ENCODE peak calls at places on chromosomes 2 and 18, in seven cellular contexts. One of them, this sample, is unnamed.

GRCh38 chr2:236748385-236748784 is 178.8 kb downstream of the ACKR3 start:
- DNase-seq in colonic mucosa: no peak
- DNase-seq in H1: no peak
- DNase-seq in PC-3: no peak
- DNase-seq in IMR-90: no peak
- DNase-seq in astrocyte: no peak
- DNase-seq in kidney: peak; percentile 71
- DNase-seq in this sample: peak; percentile 25

GRCh38 chr2:212537311-212538155 is 1.1 kb downstream of the ERBB4 start:
- DNase-seq in PC-3: peak; percentile 12
- DNase-seq in IMR-90: no peak
- DNase-seq in H1: no peak
- DNase-seq in kidney: peak; percentile 77
- DNase-seq in astrocyte: no peak
- DNase-seq in colonic mucosa: peak; percentile 20
- DNase-seq in this sample: no peak

GRCh38 chr2:188902906-188903305 is 71.3 kb upstream of the COL3A1 start:
- DNase-seq in PC-3: peak; percentile 25
- DNase-seq in IMR-90: peak; percentile 50
- DNase-seq in kidney: no peak
- DNase-seq in H1: no peak
- DNase-seq in astrocyte: peak; percentile 39
- DNase-seq in colonic mucosa: no peak
- DNase-seq in this sample: peak; percentile 57

GRCh38 chr2:8256888-8257287 is 425.0 kb upstream of the ID2 start:
- DNase-seq in IMR-90: no peak
- DNase-seq in colonic mucosa: no peak
- DNase-seq in astrocyte: no peak
- DNase-seq in H1: no peak
- DNase-seq in kidney: no peak
- DNase-seq in PC-3: no peak
- DNase-seq in this sample: no peak

GRCh38 chr2:212905640-212906201 is 245.7 kb downstream of the IKZF2 start:
- DNase-seq in kidney: no peak
- DNase-seq in PC-3: peak; percentile 98
- DNase-seq in astrocyte: peak; percentile 77
- DNase-seq in IMR-90: peak; percentile 6
- DNase-seq in colonic mucosa: peak; percentile 73
- DNase-seq in H1: no peak
- DNase-seq in this sample: peak; percentile 84

GRCh38 chr2:235170016-235170415 is 218.2 kb downstream of the SH3BP4 start:
- DNase-seq in IMR-90: peak; percentile 43
- DNase-seq in PC-3: peak; percentile 90
- DNase-seq in kidney: no peak
- DNase-seq in H1: no peak
- DNase-seq in astrocyte: peak; percentile 48
- DNase-seq in colonic mucosa: no peak
- DNase-seq in this sample: peak; percentile 65

GRCh38 chr2:7601990-7602389 is 684.8 kb downstream of the RNF144A start:
- DNase-seq in H1: no peak
- DNase-seq in astrocyte: no peak
- DNase-seq in kidney: no peak
- DNase-seq in colonic mucosa: no peak
- DNase-seq in PC-3: peak; percentile 51
- DNase-seq in IMR-90: no peak
- DNase-seq in this sample: no peak

GRCh38 chr2:90069290-90069894 is 1377.9 kb downstream of the RPIA start:
- DNase-seq in IMR-90: no peak
- DNase-seq in astrocyte: no peak
- DNase-seq in kidney: peak; percentile 55
- DNase-seq in colonic mucosa: peak; percentile 52
- DNase-seq in PC-3: peak; percentile 65
- DNase-seq in H1: peak; percentile 56
- DNase-seq in this sample: no peak

GRCh38 chr2:136118819-136119716 is 1.1 kb upstream of the CXCR4 start:
- DNase-seq in IMR-90: no peak
- DNase-seq in colonic mucosa: peak; percentile 61
- DNase-seq in astrocyte: no peak
- DNase-seq in H1: no peak
- DNase-seq in kidney: peak; percentile 90
- DNase-seq in PC-3: no peak
- DNase-seq in this sample: no peak

GRCh38 chr2:150778828-150779227 is 291.4 kb upstream of the RND3 start:
- DNase-seq in kidney: no peak
- DNase-seq in PC-3: no peak
- DNase-seq in H1: no peak
- DNase-seq in colonic mucosa: no peak
- DNase-seq in IMR-90: no peak
- DNase-seq in astrocyte: peak; percentile 23
- DNase-seq in this sample: peak; percentile 40

DNA sequence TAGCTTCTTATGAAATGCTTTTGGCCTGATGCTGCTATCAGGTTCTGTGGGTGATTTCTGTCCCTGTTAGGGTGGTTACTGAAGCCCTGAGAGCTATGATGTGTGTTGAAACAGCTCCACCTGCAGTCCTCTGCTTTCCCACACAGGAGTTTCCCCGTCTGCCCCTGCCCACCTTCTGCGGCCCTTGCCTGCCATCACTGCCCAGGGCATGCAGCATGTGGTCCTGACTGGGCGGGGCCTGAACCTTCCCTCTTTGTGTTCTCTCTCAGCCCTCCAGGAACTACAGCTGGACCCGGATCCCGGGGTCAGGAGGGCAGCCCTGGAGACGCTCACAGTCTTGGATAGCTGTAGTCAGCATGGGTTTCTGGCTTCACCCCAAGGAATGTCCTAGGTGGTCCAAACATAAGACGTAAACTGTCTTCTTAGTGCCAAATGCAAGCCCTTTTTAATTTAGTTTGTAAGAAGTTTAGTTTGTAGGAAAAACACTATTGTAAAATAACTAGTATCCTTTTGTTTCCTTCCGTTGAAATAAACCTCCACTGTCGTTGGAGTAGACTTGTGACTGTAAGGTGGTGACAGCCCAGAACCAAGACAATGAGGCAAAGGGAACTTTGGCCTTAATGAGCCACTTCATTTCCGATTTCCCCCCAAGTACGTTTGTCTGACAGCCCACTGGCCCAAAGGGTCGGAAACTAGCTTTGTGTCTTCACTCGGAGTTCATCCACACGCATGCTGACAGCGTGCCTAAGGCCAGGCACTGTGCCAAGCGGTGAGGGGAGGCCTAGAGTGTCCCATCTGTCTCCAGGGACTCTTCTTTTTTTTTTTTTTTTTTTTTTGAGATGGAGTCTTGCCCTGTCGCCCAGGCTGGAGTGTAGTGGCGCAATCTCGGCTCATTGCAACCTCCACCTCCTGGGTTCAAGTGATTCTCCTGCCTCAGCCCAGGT is 21.2 kb downstream of the HJURP start:
- DNase-seq in IMR-90: peak; percentile 73
- DNase-seq in PC-3: peak; percentile 54
- DNase-seq in kidney: peak; percentile 59
- DNase-seq in colonic mucosa: no peak
- DNase-seq in H1: peak; percentile 38
- DNase-seq in astrocyte: peak; percentile 59
- DNase-seq in this sample: peak; percentile 50
- TF ChIP-seq CTCF in IMR-90: peak; percentile 50
- TF ChIP-seq CTCF in PC-3: peak; percentile 60
- TF ChIP-seq CTCF in kidney: peak; percentile 25
- TF ChIP-seq CTCF in colonic mucosa: peak; percentile 21
- TF ChIP-seq CTCF in H1: peak; percentile 79
- TF ChIP-seq CTCF in astrocyte: peak; percentile 33
- TF ChIP-seq CTCF in this sample: peak; percentile 25

GRCh38 chr2:172339431-172340010 is 87.9 kb upstream of the ITGA6 start:
- DNase-seq in astrocyte: no peak
- DNase-seq in IMR-90: peak; percentile 29
- DNase-seq in PC-3: no peak
- DNase-seq in H1: no peak
- DNase-seq in colonic mucosa: peak; percentile 36
- DNase-seq in kidney: no peak
- DNase-seq in this sample: peak; percentile 32
- H3K9ac ChIP-seq in astrocyte: no peak overlapping the region
- H3K9ac ChIP-seq in IMR-90: no peak overlapping the region
- H3K9ac ChIP-seq in PC-3: no peak overlapping the region
- H3K9ac ChIP-seq in H1: no peak overlapping the region
- H3K9ac ChIP-seq in colonic mucosa: no peak overlapping the region
- H3K9ac ChIP-seq in kidney: peak overlapping the region; percentile 9
- H3K9ac ChIP-seq in this sample: no peak overlapping the region

DNA sequence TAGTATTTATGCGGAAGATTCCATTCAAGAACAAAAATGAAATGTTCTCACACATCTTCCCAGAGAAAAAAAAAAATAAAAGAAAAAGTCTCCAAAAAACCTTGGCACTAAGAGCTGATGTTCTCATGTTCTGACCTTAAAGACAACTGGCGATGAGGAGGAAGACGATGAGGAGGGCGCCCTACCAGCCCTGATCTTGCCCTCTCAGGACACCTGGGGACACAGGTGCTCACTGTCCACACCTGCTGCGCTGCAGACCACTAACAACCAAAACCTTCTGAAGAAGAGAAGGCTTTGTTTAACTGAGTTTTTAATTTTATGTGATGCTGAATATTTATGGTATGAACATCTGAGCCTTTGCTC is 184.6 kb downstream of the HDAC4 start:
- DNase-seq in astrocyte: no peak
- DNase-seq in kidney: no peak
- DNase-seq in PC-3: no peak
- DNase-seq in colonic mucosa: no peak
- DNase-seq in H1: no peak
- DNase-seq in IMR-90: no peak
- DNase-seq in this sample: no peak
- H3K4me1 ChIP-seq in astrocyte: no peaks in the 10 kb centered on the region
- H3K4me1 ChIP-seq in kidney: no peaks in the 10 kb centered on the region
- H3K4me1 ChIP-seq in PC-3: no peaks in the 10 kb centered on the region
- H3K4me1 ChIP-seq in colonic mucosa: no peaks in the 10 kb centered on the region
- H3K4me1 ChIP-seq in H1: peaks cover 13% of the 10 kb centered on the region
- H3K4me1 ChIP-seq in IMR-90: peaks cover 10% of the 10 kb centered on the region
- H3K4me1 ChIP-seq in this sample: peaks cover 2% of the 10 kb centered on the region

GRCh38 chr2:3627500-3628100 is 30.4 kb upstream of the ALLC start:
- DNase-seq in H1: no peak
- DNase-seq in PC-3: no peak
- DNase-seq in IMR-90: no peak
- DNase-seq in kidney: peak; percentile 26
- DNase-seq in colonic mucosa: no peak
- DNase-seq in astrocyte: no peak
- DNase-seq in this sample: no peak
- TF ChIP-seq CTCF in H1: no peak
- TF ChIP-seq CTCF in PC-3: no peak
- TF ChIP-seq CTCF in IMR-90: no peak
- TF ChIP-seq CTCF in kidney: no peak
- TF ChIP-seq CTCF in colonic mucosa: no peak
- TF ChIP-seq CTCF in astrocyte: no peak
- TF ChIP-seq CTCF in this sample: no peak

GRCh38 chr2:45170976-45171514 is 161.8 kb upstream of the SIX2 start:
- DNase-seq in colonic mucosa: no peak
- DNase-seq in kidney: no peak
- DNase-seq in PC-3: peak; percentile 63
- DNase-seq in astrocyte: no peak
- DNase-seq in H1: no peak
- DNase-seq in IMR-90: no peak
- DNase-seq in this sample: no peak
- H3K9ac ChIP-seq in colonic mucosa: no peak overlapping the region
- H3K9ac ChIP-seq in kidney: no peak overlapping the region
- H3K9ac ChIP-seq in PC-3: peak overlapping the region; percentile 64
- H3K9ac ChIP-seq in astrocyte: no peak overlapping the region
- H3K9ac ChIP-seq in H1: no peak overlapping the region
- H3K9ac ChIP-seq in IMR-90: no peak overlapping the region
- H3K9ac ChIP-seq in this sample: no peak overlapping the region

DNA sequence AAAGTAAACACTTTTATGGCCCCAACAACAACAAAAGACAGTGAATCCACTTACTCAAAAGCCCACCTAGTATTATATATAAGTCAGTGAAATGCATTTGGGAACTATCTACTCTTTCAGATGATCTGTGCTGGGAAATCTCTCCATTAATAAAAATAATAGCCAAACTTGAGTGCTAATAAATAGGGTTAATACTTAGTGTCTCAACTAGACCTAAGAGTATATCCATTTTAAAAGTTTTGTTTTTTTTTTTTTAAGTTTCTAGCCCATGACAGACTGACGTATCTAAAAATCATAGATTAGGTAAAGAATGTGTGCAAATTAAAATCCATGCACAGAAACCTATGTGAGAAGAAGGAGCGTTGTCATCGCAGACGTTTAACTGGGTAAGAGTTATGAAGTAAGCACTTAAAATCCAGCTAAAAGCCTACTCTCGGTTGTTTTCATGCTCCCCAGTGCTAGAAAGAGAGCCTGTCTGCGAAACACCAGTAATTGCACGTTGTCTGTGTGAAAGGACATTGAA is 83.4 kb upstream of the PELI1 start:
- DNase-seq in astrocyte: no peak
- DNase-seq in kidney: no peak
- DNase-seq in colonic mucosa: no peak
- DNase-seq in H1: no peak
- DNase-seq in IMR-90: no peak
- DNase-seq in PC-3: no peak
- DNase-seq in this sample: peak; percentile 26
- H3K4me1 ChIP-seq in astrocyte: peaks cover 8% of the 10 kb centered on the region
- H3K4me1 ChIP-seq in kidney: peaks cover 2% of the 10 kb centered on the region
- H3K4me1 ChIP-seq in colonic mucosa: no peaks in the 10 kb centered on the region
- H3K4me1 ChIP-seq in H1: peaks cover 10% of the 10 kb centered on the region
- H3K4me1 ChIP-seq in IMR-90: no peaks in the 10 kb centered on the region
- H3K4me1 ChIP-seq in PC-3: no peaks in the 10 kb centered on the region
- H3K4me1 ChIP-seq in this sample: no peaks in the 10 kb centered on the region

GRCh38 chr18:48405971-48406370 is 3.2 kb downstream of the ZBTB7C start:
- DNase-seq in IMR-90: no peak
- DNase-seq in H1: no peak
- DNase-seq in astrocyte: no peak
- DNase-seq in colonic mucosa: no peak
- DNase-seq in kidney: no peak
- DNase-seq in PC-3: no peak
- DNase-seq in this sample: no peak
- TF ChIP-seq CTCF in IMR-90: no peak
- TF ChIP-seq CTCF in H1: no peak
- TF ChIP-seq CTCF in astrocyte: no peak
- TF ChIP-seq CTCF in colonic mucosa: no peak
- TF ChIP-seq CTCF in kidney: no peak
- TF ChIP-seq CTCF in PC-3: no peak
- TF ChIP-seq CTCF in this sample: no peak

DNA sequence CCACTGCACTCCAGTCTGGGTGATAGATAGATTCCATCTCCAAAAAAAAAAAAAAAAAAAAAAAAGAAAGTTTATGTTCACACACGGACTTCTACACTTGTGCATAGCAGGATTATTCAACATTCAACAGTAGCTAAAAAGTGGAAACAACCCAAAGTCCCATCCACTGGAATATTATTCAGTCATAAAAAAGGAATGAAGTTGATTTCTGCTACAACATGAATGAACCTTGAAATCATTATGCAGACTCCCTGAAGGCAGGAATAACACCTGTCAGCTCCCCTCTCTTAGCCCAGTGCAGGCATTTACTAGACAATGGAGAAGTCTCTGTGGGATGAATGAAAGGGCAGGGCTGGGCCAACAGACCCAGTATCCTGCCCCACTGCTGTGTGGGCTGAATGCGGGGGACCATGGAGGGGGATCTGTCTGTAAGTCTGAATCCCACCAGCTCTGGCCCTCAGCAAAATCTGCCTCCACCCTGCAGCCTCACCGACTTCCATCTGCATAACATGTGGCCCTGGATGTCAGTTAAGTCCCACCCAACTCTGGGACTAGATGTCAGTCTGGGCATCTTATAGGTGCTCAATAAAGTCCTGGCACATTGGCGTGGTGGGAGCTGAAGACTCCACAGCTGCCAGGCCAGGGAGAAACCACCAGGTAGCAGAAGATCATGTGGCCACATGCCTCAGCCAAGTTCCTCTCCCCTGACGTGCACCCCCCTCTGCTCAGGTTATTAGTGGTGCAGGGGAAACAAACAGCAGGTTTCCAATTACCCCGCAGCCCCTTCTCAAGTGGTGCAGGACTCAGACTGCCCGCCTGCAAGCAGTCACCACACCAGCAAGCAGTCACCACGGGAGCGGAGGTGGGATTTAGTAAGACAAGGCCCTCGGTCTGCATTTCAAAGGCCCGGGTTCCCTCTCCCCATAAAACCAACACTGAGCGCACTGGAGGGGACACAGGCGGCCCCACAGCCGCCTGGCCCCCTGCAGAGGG is 8.9 kb downstream of the ZFP36L2 start:
- DNase-seq in IMR-90: no peak
- DNase-seq in astrocyte: no peak
- DNase-seq in kidney: peak; percentile 72
- DNase-seq in colonic mucosa: peak; percentile 42
- DNase-seq in H1: peak; percentile 92
- DNase-seq in PC-3: no peak
- DNase-seq in this sample: no peak
- H3K9ac ChIP-seq in IMR-90: no peak overlapping the region
- H3K9ac ChIP-seq in astrocyte: peak overlapping the region; percentile 38
- H3K9ac ChIP-seq in kidney: peak overlapping the region; percentile 35
- H3K9ac ChIP-seq in colonic mucosa: peak overlapping the region; percentile 14
- H3K9ac ChIP-seq in H1: no peak overlapping the region
- H3K9ac ChIP-seq in PC-3: no peak overlapping the region
- H3K9ac ChIP-seq in this sample: no peak overlapping the region